ENCODE peak calls at places on chromosomes 5 and 9, in nine cellular contexts. J, W, Q, S, Y, H, R, M and N are unnamed samples.

GRCh38 chr9:84575705-84576104 is 93.8 kb upstream of the NTRK2 start:
- DNase-seq in J (no peak), W (no peak), Q (no peak), S (no peak), Y (no peak), H (no peak), R (no peak), M (no peak), N (no peak)

GRCh38 chr5:154494036-154494435 is 16.0 kb upstream of the HAND1 start:
- DNase-seq in J (no peak), W (no peak), Q (no peak), S (no peak), Y (no peak), H (no peak), R (no peak), M (no peak), N (no peak)

GRCh38 chr5:90473321-90474234 is 993 bp downstream of the MBLAC2 start:
- DNase-seq in J (peak; percentile 58), W (peak; percentile 49), Q (no peak), S (no peak), Y (peak; percentile 46), H (peak; percentile 61), R (no peak), M (no peak), N (no peak)

GRCh38 chr9:131803758-131804411 is 64.0 kb upstream of the RAPGEF1 start:
- DNase-seq in J (no peak), W (no peak), Q (no peak), S (no peak), Y (no peak), H (no peak), R (no peak), M (no peak), N (no peak)

GRCh38 chr9:3912817-3913216 is 387.0 kb upstream of the RFX3 start:
- DNase-seq in J (peak; percentile 97), W (no peak), Q (no peak), S (no peak), Y (no peak), H (no peak), R (no peak), M (no peak), N (no peak)

GRCh38 chr9:99162759-99163364 is 57.9 kb downstream of the TGFBR1 start:
- DNase-seq in J (peak; percentile 20), W (no peak), Q (no peak), S (no peak), Y (no peak), H (no peak), R (peak; percentile 22), M (no peak), N (no peak)

GRCh38 chr5:171855798-171856772 is 70.5 kb downstream of the SMIM23 start:
- DNase-seq in J (no peak), W (no peak), Q (no peak), S (no peak), Y (no peak), H (no peak), R (no peak), M (no peak), N (no peak)

GRCh38 chr9:95336281-95336680 is 18.8 kb upstream of the FANCC start:
- DNase-seq in J (no peak), W (no peak), Q (no peak), S (no peak), Y (peak; percentile 46), H (no peak), R (no peak), M (no peak), N (no peak)

GRCh38 chr5:6585168-6585567 is 47.7 kb downstream of the NSUN2 start:
- DNase-seq in J (no peak), W (no peak), Q (no peak), S (no peak), Y (no peak), H (peak; percentile 32), R (no peak), M (no peak), N (no peak)

GRCh38 chr5:3351581-3352442 is 243.8 kb upstream of the IRX1 start:
- DNase-seq in J (no peak), W (no peak), Q (no peak), S (no peak), Y (no peak), H (peak; percentile 54), R (no peak), M (peak; percentile 42), N (no peak)

GRCh38 chr9:112193562-112194288 is 18.6 kb upstream of the SUSD1 start:
- DNase-seq in J (no peak), W (no peak), Q (no peak), S (no peak), Y (no peak), H (no peak), R (no peak), M (no peak), N (no peak)

GRCh38 chr5:131789765-131790164 is 7.1 kb downstream of the FNIP1 start:
- DNase-seq in J (no peak), W (no peak), Q (no peak), S (no peak), Y (no peak), H (no peak), R (no peak), M (no peak), N (no peak)
- H3K4me1 ChIP-seq in J (peaks cover 2% of the 10 kb centered on the region), W (peaks cover 5% of the 10 kb centered on the region), Q (peaks cover 5% of the 10 kb centered on the region), S (peaks cover 10% of the 10 kb centered on the region), Y (peaks cover 51% of the 10 kb centered on the region), H (no peaks in the 10 kb centered on the region), R (no peaks in the 10 kb centered on the region), M (peaks cover 15% of the 10 kb centered on the region), N (peaks cover 3% of the 10 kb centered on the region)

GRCh38 chr5:93249651-93250289 is 331.2 kb downstream of the NR2F1-AS1 start:
- DNase-seq in J (peak; percentile 86), W (no peak), Q (peak; percentile 44), S (peak; percentile 29), Y (no peak), H (no peak), R (peak; percentile 34), M (no peak), N (no peak)
- H3K27ac ChIP-seq in J (peak overlapping the region; percentile 64), W (no peak overlapping the region), Q (peak overlapping the region; percentile 86), S (peak overlapping the region; percentile 67), Y (peak overlapping the region; percentile 16), H (peak overlapping the region; percentile 31), R (peak overlapping the region; percentile 96), M (no peak overlapping the region), N (no peak overlapping the region)

GRCh38 chr5:78768781-78769380 is 120.3 kb upstream of the LHFPL2 start:
- DNase-seq in J (no peak), W (no peak), Q (no peak), S (no peak), Y (no peak), H (no peak), R (no peak), M (no peak), N (no peak)
- H3K4me1 ChIP-seq in J (no peaks in the 10 kb centered on the region), W (no peaks in the 10 kb centered on the region), Q (no peaks in the 10 kb centered on the region), S (no peaks in the 10 kb centered on the region), Y (no peaks in the 10 kb centered on the region), H (no peaks in the 10 kb centered on the region), R (no peaks in the 10 kb centered on the region), M (no peaks in the 10 kb centered on the region), N (no peaks in the 10 kb centered on the region)

GRCh38 chr5:7897014-7897600 is 28.2 kb downstream of the MTRR start:
- DNase-seq in J (peak; percentile 60), W (no peak), Q (peak; percentile 35), S (no peak), Y (peak; percentile 15), H (no peak), R (no peak), M (no peak), N (no peak)

GRCh38 chr5:7894860-7895259 is 25.9 kb downstream of the MTRR start:
- DNase-seq in J (no peak), W (no peak), Q (no peak), S (no peak), Y (no peak), H (no peak), R (no peak), M (no peak), N (no peak)

GRCh38 chr5:7894439-7894838 is 25.5 kb downstream of the MTRR start:
- DNase-seq in J (no peak), W (no peak), Q (no peak), S (no peak), Y (no peak), H (no peak), R (no peak), M (no peak), N (no peak)
- H3K27ac ChIP-seq in J (no peak overlapping the region), W (no peak overlapping the region), Q (no peak overlapping the region), S (no peak overlapping the region), Y (no peak overlapping the region), H (no peak overlapping the region), R (no peak overlapping the region), M (no peak overlapping the region), N (no peak overlapping the region)

GRCh38 chr5:177434942-177435738 is 8.7 kb downstream of the GRK6 start:
- DNase-seq in J (no peak), W (no peak), Q (peak; percentile 34), S (no peak), Y (no peak), H (no peak), R (no peak), M (no peak), N (no peak)
- H3K4me1 ChIP-seq in J (no peaks in the 10 kb centered on the region), W (no peaks in the 10 kb centered on the region), Q (no peaks in the 10 kb centered on the region), S (no peaks in the 10 kb centered on the region), Y (no peaks in the 10 kb centered on the region), H (no peaks in the 10 kb centered on the region), R (no peaks in the 10 kb centered on the region), M (peaks cover 94% of the 10 kb centered on the region), N (peaks cover 90% of the 10 kb centered on the region)

GRCh38 chr9:121736147-121736721 is 84.8 kb downstream of the DAB2IP start:
- DNase-seq in J (peak; percentile 47), W (peak; percentile 85), Q (peak; percentile 94), S (peak; percentile 92), Y (peak; percentile 85), H (peak; percentile 74), R (no peak), M (no peak), N (no peak)
- H3K27ac ChIP-seq in J (peak overlapping the region; percentile 5), W (peak overlapping the region; percentile 82), Q (peak overlapping the region; percentile 58), S (peak overlapping the region; percentile 64), Y (peak overlapping the region; percentile 91), H (peak overlapping the region; percentile 96), R (peak overlapping the region; percentile 69), M (no peak overlapping the region), N (no peak overlapping the region)

GRCh38 chr9:683509-684021 is 157.9 kb upstream of the DMRT1 start:
- DNase-seq in J (no peak), W (no peak), Q (no peak), S (no peak), Y (no peak), H (no peak), R (no peak), M (no peak), N (no peak)
- H3K4me1 ChIP-seq in J (no peaks in the 10 kb centered on the region), W (peaks cover 19% of the 10 kb centered on the region), Q (peaks cover 14% of the 10 kb centered on the region), S (peaks cover 10% of the 10 kb centered on the region), Y (peaks cover 42% of the 10 kb centered on the region), H (no peaks in the 10 kb centered on the region), R (no peaks in the 10 kb centered on the region), M (no peaks in the 10 kb centered on the region), N (no peaks in the 10 kb centered on the region)